ENCODE peak calls at places on chromosomes 12 and 14, in four cellular contexts. D is activated CD8-positive, alpha-beta T cell treated with anti-CD3 and anti-CD28 coated beads, Interleukin-2, amount 10 ng/mL, durations not matched to agents 7 days and 5 days; R is kidney glomerular epithelial cell; Q is AG09309. F is an unnamed sample.

GRCh38 chr14:99601301-99601945 is 2.6 kb downstream of the CCDC85C start:
- DNase-seq in D (no peak), R (no peak), Q (no peak), F (peak; percentile 71)

GRCh38 chr12:49783917-49784676 is 42.7 kb downstream of the TMBIM6 start:
- DNase-seq in R (no peak), Q (peak; percentile 70), D (no peak), F (peak; percentile 60)

GRCh38 chr12:11718768-11719253 is 69.3 kb downstream of the ETV6 start:
- DNase-seq in R (peak; percentile 83), D (no peak), Q (no peak), F (peak; percentile 58)

GRCh38 chr12:131094831-131095805 is 141.4 kb downstream of the ADGRD1 start:
- DNase-seq in Q (no peak), R (no peak), D (no peak), F (no peak)

GRCh38 chr12:31749024-31749704 is 20.3 kb upstream of the AMN1 start:
- DNase-seq in Q (peak; percentile 93), D (peak; percentile 81), R (peak; percentile 98), F (peak; percentile 76)

GRCh38 chr12:113822986-113823385 is 143.1 kb downstream of the RBM19 start:
- DNase-seq in D (no peak), Q (no peak), R (no peak), F (no peak)

GRCh38 chr12:3446235-3446634 is 44.8 kb upstream of the PRMT8 start:
- DNase-seq in Q (no peak), R (no peak), D (no peak), F (no peak)

GRCh38 chr12:113334786-113335539 is at the start of gene SLC8B1:
- DNase-seq in Q (no peak), R (peak; percentile 66), D (peak; percentile 87), F (peak; percentile 96)

GRCh38 chr12:23008613-23009012 is 383.6 kb downstream of the ETNK1 start:
- DNase-seq in R (no peak), Q (no peak), D (no peak), F (no peak)

GRCh38 chr12:46459881-46460545 is 87.4 kb upstream of the SLC38A2 start:
- DNase-seq in R (no peak), D (peak; percentile 40), Q (no peak), F (no peak)

GRCh38 chr14:32478027-32478426 is 148.9 kb downstream of the AKAP6 start:
- DNase-seq in D (no peak), Q (no peak), R (no peak), F (no peak)

GRCh38 chr14:72607386-72608125 is 286.3 kb downstream of the DPF3 start:
- DNase-seq in Q (no peak), D (no peak), R (peak; percentile 43), F (no peak)

GRCh38 chr14:101681795-101682194 is 79.7 kb upstream of the PPP2R5C start:
- DNase-seq in R (no peak), Q (no peak), D (no peak), F (no peak)

GRCh38 chr12:50224026-50224692 is 57.0 kb upstream of the CERS5 start:
- DNase-seq in D (peak; percentile 56), Q (no peak), R (peak; percentile 53), F (no peak)

GRCh38 chr12:48788852-48789775 is at the start of gene ADCY6:
- DNase-seq in Q (no peak), R (peak; percentile 56), D (no peak), F (peak; percentile 89)

GRCh38 chr12:126258190-126258589 is 1193.0 kb downstream of the AACS start:
- DNase-seq in R (no peak), Q (no peak), D (no peak), F (no peak)

GRCh38 chr12:43147893-43148292 is 404.1 kb downstream of the ADAMTS20 start:
- DNase-seq in R (no peak), Q (peak; percentile 59), D (no peak), F (no peak)

GRCh38 chr12:15770021-15770420 is 19.2 kb downstream of the EPS8 start:
- DNase-seq in D (no peak), R (no peak), Q (no peak), F (no peak)

GRCh38 chr14:106308839-106309389 is 782.5 kb downstream of the TMEM121 start:
- DNase-seq in Q (no peak), D (peak; percentile 74), R (no peak), F (no peak)

GRCh38 chr14:95341564-95341963 is 21.9 kb upstream of the CLMN start:
- DNase-seq in R (no peak), Q (no peak), D (no peak), F (no peak)

GRCh38 chr12:43676183-43676813 is 82.3 kb downstream of the PUS7L start:
- DNase-seq in D (peak; percentile 26), R (no peak), Q (no peak), F (peak; percentile 13)

GRCh38 chr12:50952510-50952909 is at the start of gene HIGD1C:
- DNase-seq in Q (no peak), R (no peak), D (no peak), F (no peak)

GRCh38 chr12:55637467-55637866 is 775 bp downstream of the OR10P1 start:
- DNase-seq in Q (no peak), R (no peak), D (peak; percentile 60), F (no peak)

GRCh38 chr12:6834254-6834653 is 6.0 kb downstream of the P3H3 start:
- DNase-seq in D (no peak), Q (no peak), R (no peak), F (no peak)

GRCh38 chr12:39692258-39692853 is 72.8 kb upstream of the ABCD2 start:
- DNase-seq in R (no peak), D (no peak), Q (no peak), F (no peak)

GRCh38 chr12:131274906-131275305 is 321.2 kb downstream of the ADGRD1 start:
- DNase-seq in Q (no peak), D (no peak), R (no peak), F (no peak)

GRCh38 chr14:31969841-31970240 is 107.3 kb upstream of the ARHGAP5 start:
- DNase-seq in R (peak; percentile 3), D (no peak), Q (no peak), F (no peak)

GRCh38 chr12:124489915-124490583 is 77.4 kb downstream of the NCOR2 start:
- DNase-seq in R (no peak), Q (no peak), D (no peak), F (no peak)

GRCh38 chr12:83102499-83102898 is 415.8 kb downstream of the TMTC2 start:
- DNase-seq in D (no peak), R (peak; percentile 69), Q (no peak), F (no peak)

GRCh38 chr12:110366474-110367208 is 36.9 kb downstream of the ANAPC7 start:
- DNase-seq in D (no peak), Q (no peak), R (no peak), F (no peak)

GRCh38 chr12:128693115-128693514 is 130.6 kb downstream of the SLC15A4 start:
- DNase-seq in R (no peak), Q (no peak), D (no peak), F (no peak)

GRCh38 chr14:62097072-62097471 is 334.9 kb downstream of the SNAPC1 start:
- DNase-seq in R (no peak), D (no peak), Q (no peak), F (no peak)

GRCh38 chr14:94132285-94132887 is 3.0 kb upstream of the IFI27L2 start:
- DNase-seq in Q (no peak), R (peak; percentile 72), D (peak; percentile 76), F (peak; percentile 49)

GRCh38 chr12:116443706-116444589 is 115.2 kb upstream of the MAP1LC3B2 start:
- DNase-seq in R (no peak), D (no peak), Q (no peak), F (no peak)

GRCh38 chr12:125065021-125065752 is at the start of gene AACS:
- DNase-seq in Q (no peak), R (peak; percentile 51), D (peak; percentile 81), F (peak; percentile 97)

F was measured in AG08396.